ENCODE peak calls at places on chromosomes 11 and 22, in eight cellular contexts. N is putamen; F is stimulated activated CD4-positive, alpha-beta T cell treated with anti-CD3 and anti-CD28 coated beads, TNF-alpha, amount 100 ng/mL, for 48 hours; Y is activated CD8-positive, alpha-beta memory T cell treated with anti-CD3 and anti-CD28 coated beads for 4 hours; B is activated T-cell treated with anti-CD3 and anti-CD28 coated beads for 1 hour; O is fibroblast of pulmonary artery; P is posterior cingulate gyrus; C is cardiac muscle cell. I is an unnamed sample.

GRCh38 chr11:124069429-124070401 is 28.6 kb upstream of the OR10G7 start:
- DNase-seq in N (no peak), F (no peak), Y (no peak), B (no peak), O (peak), P (no peak), C (peak), I (peak)

GRCh38 chr11:117815262-117815803 is 9.2 kb downstream of the FXYD2 start:
- DNase-seq in N (no peak), F (peak), Y (peak), B (peak), O (no peak), P (no peak), C (no peak), I (peak)

GRCh38 chr11:69297225-69297925 is 3.4 kb downstream of the MYEOV start:
- DNase-seq in N (peak), F (peak), Y (peak), B (peak), O (peak), P (no peak), C (no peak), I (peak)

GRCh38 chr11:117910525-117910924 is 18.7 kb downstream of the TMPRSS13 start:
- DNase-seq in N (no peak), F (no peak), Y (no peak), B (no peak), O (no peak), P (no peak), C (no peak), I (no peak)

GRCh38 chr22:50341977-50342650 is 1.0 kb upstream of the PPP6R2 start:
- DNase-seq in N (peak), F (peak), Y (peak), B (peak), O (peak), P (peak), C (peak), I (peak)

GRCh38 chr22:39530692-39531331 is 1.7 kb downstream of the RPS19BP1 start:
- DNase-seq in N (no peak), F (no peak), Y (no peak), B (no peak), O (peak), P (no peak), C (peak), I (no peak)

GRCh38 chr11:120013325-120014250 is 124.3 kb downstream of the TRIM29 start:
- DNase-seq in N (peak), F (no peak), Y (no peak), B (no peak), O (peak), P (peak), C (peak), I (peak)

GRCh38 chr11:65395961-65396530 is 9.6 kb downstream of the FRMD8 start:
- DNase-seq in N (no peak), F (no peak), Y (no peak), B (no peak), O (no peak), P (no peak), C (no peak), I (no peak)